ENCODE peak calls at places on chromosomes 7 and 10, in seven cellular contexts. L, H, R, N, Z, J and S are unnamed samples.

GRCh38 chr10:35574924-35575352 is 30.2 kb upstream of the GJD4 start:
- DNase-seq in J (no peak), H (no peak), Z (peak), N (no peak), L (peak), R (no peak), S (no peak)

GRCh38 chr10:87818505-87819273 is 663 bp upstream of the ATAD1 start:
- DNase-seq in J (no peak), R (peak), L (peak), N (no peak), H (no peak), Z (peak), S (no peak)

GRCh38 chr10:6313107-6313895 is 110.6 kb downstream of the PFKFB3 start:
- DNase-seq in J (no peak), N (no peak), L (peak), H (no peak), Z (no peak), R (no peak), S (no peak)

GRCh38 chr10:99667108-99667751 is 7.9 kb downstream of the ENTPD7 start:
- DNase-seq in N (no peak), R (no peak), H (no peak), J (peak), Z (peak), L (peak), S (no peak)

GRCh38 chr10:20089884-20090283 is 273.7 kb downstream of the PLXDC2 start:
- DNase-seq in H (no peak), J (no peak), L (no peak), R (no peak), N (no peak), Z (no peak), S (no peak)

GRCh38 chr10:62860946-62861345 is 44.8 kb upstream of the EGR2 start:
- DNase-seq in H (peak), R (no peak), J (no peak), L (no peak), Z (no peak), N (no peak), S (no peak)

GRCh38 chr7:7681191-7681935 is 37.0 kb downstream of the RPA3 start:
- DNase-seq in J (peak), R (no peak), L (peak), Z (no peak), H (peak), N (no peak), S (no peak)

GRCh38 chr10:103657061-103657591 is 163.6 kb downstream of the NEURL1 start:
- DNase-seq in Z (no peak), J (no peak), L (no peak), N (no peak), H (no peak), R (no peak), S (no peak)

GRCh38 chr7:152492952-152493351 is 57.1 kb upstream of the KMT2C start:
- DNase-seq in Z (no peak), J (no peak), R (no peak), N (no peak), L (no peak), H (no peak), S (no peak)

GRCh38 chr10:8990280-8990987 is 935.9 kb downstream of the GATA3 start:
- DNase-seq in H (no peak), R (no peak), J (no peak), N (no peak), L (no peak), Z (no peak), S (no peak)

GRCh38 chr7:94698275-94698674 is 42.3 kb upstream of the SGCE start:
- DNase-seq in L (peak), N (no peak), R (no peak), Z (peak), J (peak), H (no peak), S (no peak)

GRCh38 chr7:92289321-92289720 is 43.5 kb downstream of the ANKIB1 start:
- DNase-seq in N (no peak), Z (no peak), R (no peak), H (no peak), L (no peak), J (no peak), S (no peak)

GRCh38 chr7:50838675-50839377 is 56.1 kb upstream of the GRB10 start:
- DNase-seq in H (peak), Z (peak), J (no peak), N (no peak), L (peak), R (no peak), S (no peak)

GRCh38 chr10:101050206-101051069 is 11.4 kb upstream of the KAZALD1 start:
- DNase-seq in L (no peak), Z (peak), R (peak), J (no peak), H (peak), N (no peak), S (peak)

GRCh38 chr7:139991267-139991666 is 71.5 kb downstream of the PARP12 start:
- DNase-seq in L (no peak), Z (no peak), R (no peak), N (no peak), H (no peak), J (peak), S (no peak)

GRCh38 chr7:122584852-122585251 is 114.1 kb downstream of the RNF133 start:
- DNase-seq in Z (no peak), L (no peak), J (no peak), R (no peak), H (no peak), N (no peak), S (no peak)

GRCh38 chr7:142767451-142767850 is 3.3 kb upstream of the PRSS2 start:
- DNase-seq in N (no peak), R (no peak), H (no peak), Z (no peak), L (no peak), J (no peak), S (no peak)

GRCh38 chr10:113073549-113074189 is 123.6 kb downstream of the TCF7L2 start:
- DNase-seq in R (peak), L (peak), N (peak), J (peak), Z (peak), H (peak), S (peak)

DNA sequence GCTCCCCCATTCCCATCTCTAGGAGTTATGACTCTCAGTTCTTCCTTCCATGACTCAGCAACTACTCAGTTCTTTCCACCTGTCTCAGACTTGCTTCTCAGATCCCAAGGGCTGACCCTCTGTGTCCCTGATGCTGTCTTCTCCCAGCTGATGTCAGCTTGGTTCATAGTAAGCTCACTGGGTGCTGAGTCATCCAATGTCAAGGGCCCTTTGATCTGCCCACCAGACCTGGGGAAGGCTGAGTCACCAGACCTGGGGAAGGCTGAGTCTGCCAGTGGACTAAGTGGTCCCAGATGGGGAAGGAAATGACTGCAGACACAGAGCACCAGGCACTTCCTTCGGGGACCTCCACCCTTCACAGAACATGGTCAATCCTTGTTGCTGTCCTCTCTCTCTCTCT is 76.1 kb upstream of the ZEB1 start:
- DNase-seq in N (no peak), Z (peak), J (peak), R (no peak), L (peak), H (no peak), S (no peak)
- TF ChIP-seq POLR2A in N (no peak), Z (no peak), J (no peak), R (no peak), L (no peak), H (no peak), S (no peak)

GRCh38 chr10:43407148-43407575 is 1.8 kb downstream of the HNRNPF start:
- DNase-seq in N (no peak), J (no peak), H (peak), R (peak), Z (no peak), L (peak), S (peak)
- TF ChIP-seq POLR2A in N (no peak), J (no peak), H (peak), R (no peak), Z (no peak), L (no peak), S (no peak)

GRCh38 chr10:56466005-56466404 is 104.9 kb upstream of the ZWINT start:
- DNase-seq in J (no peak), H (no peak), N (no peak), L (no peak), Z (no peak), R (no peak), S (peak)
- TF ChIP-seq POLR2A in J (no peak), H (no peak), N (no peak), L (no peak), Z (no peak), R (no peak), S (no peak)

GRCh38 chr7:16422100-16422430 is 727 bp upstream of the CRPPA start:
- DNase-seq in Z (no peak), J (no peak), N (no peak), R (no peak), L (peak), H (no peak), S (no peak)

GRCh38 chr7:16419859-16420258 is 1.5 kb downstream of the CRPPA start:
- DNase-seq in Z (no peak), L (no peak), H (no peak), N (no peak), R (no peak), J (no peak), S (no peak)

GRCh38 chr7:16420329-16420648 is 1.0 kb downstream of the CRPPA start:
- DNase-seq in Z (no peak), L (no peak), N (no peak), R (no peak), H (no peak), J (no peak), S (no peak)

GRCh38 chr7:16421333-16422099 is at the start of gene CRPPA:
- DNase-seq in L (peak), Z (peak), J (no peak), R (no peak), H (peak), N (no peak), S (peak)

GRCh38 chr7:16420649-16421332 is 547 bp downstream of the CRPPA start:
- DNase-seq in Z (peak), J (peak), L (peak), R (peak), N (peak), H (peak), S (peak)
- TF ChIP-seq POLR2A in Z (peak), J (peak), L (no peak), R (peak), N (peak), H (peak), S (peak)

DNA sequence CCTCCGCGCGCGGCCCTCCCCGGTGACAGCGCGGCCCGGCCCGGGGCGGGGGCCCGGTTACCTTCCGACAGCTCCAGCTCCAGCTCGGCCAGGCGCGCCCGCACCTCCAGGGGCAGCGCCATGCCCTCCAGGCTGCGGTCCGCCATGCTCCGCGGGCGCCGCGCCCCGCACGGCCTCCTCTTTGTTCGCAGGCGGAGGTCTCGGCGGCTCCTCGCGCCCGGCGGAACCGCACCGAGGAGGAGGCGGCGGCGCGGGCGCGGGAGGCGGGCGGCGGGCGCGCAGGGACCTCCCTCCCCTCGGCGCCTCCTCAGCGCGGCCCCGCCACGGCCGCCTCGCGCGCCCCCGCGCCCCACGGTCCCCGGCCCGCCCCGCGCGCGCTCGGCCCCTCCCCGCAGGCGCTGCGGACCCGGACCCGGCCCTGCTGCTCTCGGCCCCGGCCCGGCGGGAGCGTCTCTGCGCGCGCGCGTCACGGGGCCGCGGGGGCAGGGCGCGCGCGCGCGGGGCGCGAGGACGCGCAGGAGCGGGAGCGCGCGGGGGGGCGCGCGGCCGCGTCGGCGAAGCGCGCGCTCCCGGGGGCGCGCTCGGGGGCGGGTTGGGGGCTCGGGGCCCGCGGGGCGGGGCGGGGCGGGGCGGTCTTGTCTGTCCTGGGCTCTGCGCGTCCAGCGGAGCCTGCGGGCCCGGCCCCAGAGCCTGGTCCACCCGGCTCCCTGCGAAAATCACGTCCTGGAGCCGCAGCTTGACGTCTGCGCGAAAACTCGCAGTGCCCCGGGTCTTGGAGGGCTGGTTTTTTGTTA is at the start of gene DIP2C:
- DNase-seq in J (peak), N (peak), R (peak), Z (peak), H (peak), L (peak), S (peak)
- TF ChIP-seq POLR2A in J (no peak), N (peak), R (no peak), Z (peak), H (peak), L (peak), S (peak)

GRCh38 chr7:102285541-102286236 is 979 bp upstream of the SH2B2 start:
- DNase-seq in L (no peak), H (no peak), Z (no peak), N (no peak), J (no peak), R (no peak), S (no peak)

GRCh38 chr7:102287082-102287464 is 405 bp downstream of the SH2B2 start:
- DNase-seq in N (no peak), R (no peak), H (no peak), J (no peak), L (no peak), Z (no peak), S (peak)

GRCh38 chr7:102284891-102285540 is 1.7 kb upstream of the SH2B2 start:
- DNase-seq in N (no peak), J (no peak), L (no peak), R (peak), Z (no peak), H (peak), S (peak)

GRCh38 chr7:102287465-102288146 is 938 bp downstream of the SH2B2 start:
- DNase-seq in Z (peak), H (no peak), J (no peak), L (no peak), R (peak), N (no peak), S (peak)

GRCh38 chr7:102286237-102287081 is at the start of gene SH2B2:
- DNase-seq in H (peak), R (peak), N (peak), J (no peak), L (peak), Z (peak), S (peak)
- TF ChIP-seq POLR2A in H (peak), R (no peak), N (peak), J (peak), L (peak), Z (peak), S (peak)

GRCh38 chr7:2245883-2246679 is 4.1 kb downstream of the NUDT1 start:
- DNase-seq in N (no peak), J (no peak), H (no peak), Z (no peak), R (peak), L (no peak), S (no peak)

GRCh38 chr7:2249744-2250323 is 7.8 kb downstream of the NUDT1 start:
- DNase-seq in H (no peak), Z (no peak), N (no peak), R (no peak), J (no peak), L (no peak), S (no peak)

GRCh38 chr7:2251841-2252771 is 10.1 kb downstream of the NUDT1 start:
- DNase-seq in J (no peak), Z (no peak), R (no peak), N (no peak), L (no peak), H (no peak), S (peak)

GRCh38 chr7:2247141-2247985 is 5.3 kb downstream of the NUDT1 start:
- DNase-seq in R (no peak), H (no peak), L (no peak), J (no peak), Z (no peak), N (no peak), S (no peak)

DNA sequence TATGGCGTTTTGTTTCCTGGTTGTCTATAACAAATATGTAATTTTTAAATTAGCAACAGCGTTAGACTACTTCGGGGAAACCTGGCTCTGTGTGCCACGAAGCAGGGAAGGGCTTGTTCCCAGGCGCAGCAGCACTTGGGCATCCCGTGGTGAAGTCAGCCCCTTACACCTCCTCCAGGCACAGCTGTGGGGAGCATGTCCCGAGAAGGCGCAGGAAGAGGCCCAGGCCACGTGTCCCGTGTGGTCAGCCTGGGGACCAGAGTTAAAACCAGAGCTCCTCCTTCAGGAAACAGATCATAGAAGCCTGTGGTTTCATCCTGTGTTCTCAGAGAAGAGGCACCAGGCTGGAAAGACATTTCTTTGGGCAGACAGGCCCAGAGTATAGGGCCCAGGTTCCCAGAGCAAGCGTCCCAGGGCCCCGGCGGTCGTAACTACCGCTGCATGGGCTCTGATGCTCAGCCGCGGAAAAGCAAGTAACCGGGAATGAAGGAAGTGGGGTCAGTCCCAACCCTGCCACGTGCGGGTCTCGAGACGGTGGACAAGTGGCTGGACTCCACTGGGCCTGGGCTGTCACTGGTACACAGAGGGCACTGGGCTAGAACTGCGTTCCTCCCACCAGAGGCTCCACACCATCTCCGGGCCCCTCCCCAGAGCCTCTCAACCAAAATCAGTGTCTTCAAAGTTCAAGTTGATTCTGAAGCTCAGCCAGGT is 7.1 kb downstream of the NUDT1 start:
- DNase-seq in N (peak), Z (peak), R (no peak), H (peak), L (peak), J (no peak), S (peak)
- TF ChIP-seq POLR2A in N (no peak), Z (peak), R (no peak), H (no peak), L (peak), J (no peak), S (no peak)